ENCODE peak calls at places on chromosomes 16 and 17, in four cellular contexts. One of them, this sample, is unnamed.

GRCh38 chr17:50150354-50151040 is at the start of gene PPP1R9B:
- DNase-seq in HL-60: no peak
- DNase-seq in GM12878: no peak
- DNase-seq in K562: no peak
- DNase-seq in this sample: no peak

GRCh38 chr16:89150090-89150835 is 21.3 kb upstream of the CDH15 start:
- DNase-seq in HL-60: no peak
- DNase-seq in GM12878: no peak
- DNase-seq in K562: no peak
- DNase-seq in this sample: no peak

GRCh38 chr17:34763727-34764665 is 184.6 kb downstream of the TMEM132E start:
- DNase-seq in HL-60: no peak
- DNase-seq in GM12878: no peak
- DNase-seq in K562: no peak
- DNase-seq in this sample: no peak

GRCh38 chr16:154223-155030 is 2.0 kb downstream of the HBZ start:
- DNase-seq in HL-60: no peak
- DNase-seq in GM12878: no peak
- DNase-seq in K562: peak
- DNase-seq in this sample: no peak

GRCh38 chr16:84040823-84041391 is 1.7 kb downstream of the SLC38A8 start:
- DNase-seq in HL-60: no peak
- DNase-seq in GM12878: no peak
- DNase-seq in K562: no peak
- DNase-seq in this sample: no peak

GRCh38 chr17:751269-752001 is 629 bp downstream of the GEMIN4 start:
- DNase-seq in HL-60: no peak
- DNase-seq in GM12878: no peak
- DNase-seq in K562: peak
- DNase-seq in this sample: peak

GRCh38 chr16:3835089-3835602 is 45.4 kb downstream of the CREBBP start:
- DNase-seq in HL-60: no peak
- DNase-seq in GM12878: no peak
- DNase-seq in K562: no peak
- DNase-seq in this sample: no peak

GRCh38 chr17:41864837-41865595 is at the start of gene KLHL11:
- DNase-seq in HL-60: peak
- DNase-seq in GM12878: peak
- DNase-seq in K562: peak
- DNase-seq in this sample: peak

DNA sequence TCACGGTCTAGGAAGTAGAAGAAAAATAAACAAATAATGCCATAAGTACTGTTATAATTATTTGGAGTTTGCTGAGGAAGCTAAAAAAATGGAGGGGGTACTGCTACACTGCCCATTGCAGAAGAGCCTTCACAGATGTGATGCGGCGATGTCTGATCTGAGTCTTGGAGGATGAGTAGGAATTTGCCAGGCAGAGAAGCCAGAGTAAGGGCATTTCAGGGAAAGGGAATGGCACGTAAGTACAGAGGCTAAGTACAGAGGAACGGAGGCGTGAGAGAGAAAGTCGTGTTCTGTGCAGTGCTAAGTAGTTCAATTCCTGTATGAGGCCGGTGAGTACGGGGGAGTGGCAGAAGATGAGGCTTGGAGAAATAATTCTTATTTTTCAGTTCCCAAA is 741 bp upstream of the GRB2 start:
- DNase-seq in HL-60: no peak
- DNase-seq in GM12878: no peak
- DNase-seq in K562: no peak
- DNase-seq in this sample: no peak
- TF ChIP-seq SPI1 in HL-60: no peak
- TF ChIP-seq SPI1 in GM12878: no peak
- TF ChIP-seq SPI1 in K562: no peak
- TF ChIP-seq SPI1 in this sample: no peak

DNA sequence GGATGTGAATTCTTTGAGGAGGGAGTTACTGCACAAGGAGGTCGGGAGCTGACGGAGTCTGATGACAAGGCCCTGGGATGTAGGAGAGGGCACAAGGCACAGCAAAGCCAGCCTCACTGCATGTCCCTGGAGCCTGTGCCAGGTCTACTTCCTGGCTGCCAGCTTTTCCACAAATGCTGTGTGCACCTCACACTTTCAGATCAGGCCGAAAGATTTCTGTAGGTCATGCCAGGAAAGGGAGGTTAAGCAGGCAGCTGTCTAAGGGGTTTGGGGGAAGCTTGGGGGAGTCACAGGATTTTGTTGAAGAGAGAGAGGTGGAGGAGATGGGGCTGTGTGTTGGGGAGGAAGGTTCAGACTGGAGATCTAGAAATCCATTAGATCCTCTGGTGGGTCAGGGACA is 792.5 kb downstream of the KCNJ18 start:
- DNase-seq in HL-60: no peak
- DNase-seq in GM12878: no peak
- DNase-seq in K562: no peak
- DNase-seq in this sample: no peak
- TF ChIP-seq SPI1 in HL-60: no peak
- TF ChIP-seq SPI1 in GM12878: no peak
- TF ChIP-seq SPI1 in K562: no peak
- TF ChIP-seq SPI1 in this sample: no peak

DNA sequence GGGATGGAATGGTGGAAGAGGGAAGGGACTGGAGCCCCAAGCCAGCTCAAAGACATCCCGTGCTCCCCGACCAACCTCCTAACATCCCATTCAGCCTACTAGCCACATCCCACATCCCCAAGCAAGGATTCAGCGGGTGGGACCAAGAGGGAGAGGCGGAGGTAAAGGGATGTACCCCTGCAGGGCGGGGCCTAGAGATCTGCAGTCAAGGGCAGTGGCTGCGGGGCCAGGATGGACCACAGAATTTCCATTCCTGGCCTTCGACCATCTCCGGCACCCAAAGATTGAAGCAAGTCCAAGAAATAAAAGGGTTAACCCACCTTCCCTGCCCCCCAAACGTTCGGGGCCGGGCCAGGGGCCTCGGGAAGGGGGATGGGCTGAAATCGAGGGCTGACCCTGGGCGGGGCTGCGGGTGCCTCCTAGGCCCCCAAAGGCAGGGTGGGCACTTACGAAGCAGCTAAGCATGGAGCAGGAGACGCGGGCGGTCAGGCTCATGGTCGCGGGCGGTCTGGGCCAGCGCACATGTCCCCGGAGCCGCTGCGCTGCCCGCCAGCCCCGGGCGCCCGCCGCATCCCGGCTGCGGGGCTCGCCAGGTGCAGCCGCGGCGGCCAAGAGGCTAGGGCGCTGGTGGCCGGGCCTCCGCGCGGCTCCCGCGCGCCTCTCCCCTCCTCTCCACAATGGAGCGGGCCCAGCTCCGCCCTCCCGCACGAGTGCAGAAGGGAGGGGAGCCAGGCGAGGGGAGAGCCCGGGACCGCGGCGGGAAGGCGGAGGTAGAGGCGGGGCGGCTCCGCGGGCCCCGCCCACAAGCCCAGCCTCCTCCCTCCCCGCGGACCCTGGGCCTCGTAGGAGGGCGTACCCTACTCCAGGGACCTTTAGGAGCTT is at the start of gene MTMR4:
- DNase-seq in HL-60: peak
- DNase-seq in GM12878: no peak
- DNase-seq in K562: peak
- DNase-seq in this sample: peak
- TF ChIP-seq SPI1 in HL-60: no peak
- TF ChIP-seq SPI1 in GM12878: no peak
- TF ChIP-seq SPI1 in K562: no peak
- TF ChIP-seq SPI1 in this sample: no peak

GRCh38 chr16:23670137-23670776 is 8.4 kb upstream of the PLK1 start:
- DNase-seq in HL-60: no peak
- DNase-seq in GM12878: peak
- DNase-seq in K562: no peak
- DNase-seq in this sample: no peak
- TF ChIP-seq SPI1 in HL-60: no peak
- TF ChIP-seq SPI1 in GM12878: peak
- TF ChIP-seq SPI1 in K562: no peak
- TF ChIP-seq SPI1 in this sample: peak

DNA sequence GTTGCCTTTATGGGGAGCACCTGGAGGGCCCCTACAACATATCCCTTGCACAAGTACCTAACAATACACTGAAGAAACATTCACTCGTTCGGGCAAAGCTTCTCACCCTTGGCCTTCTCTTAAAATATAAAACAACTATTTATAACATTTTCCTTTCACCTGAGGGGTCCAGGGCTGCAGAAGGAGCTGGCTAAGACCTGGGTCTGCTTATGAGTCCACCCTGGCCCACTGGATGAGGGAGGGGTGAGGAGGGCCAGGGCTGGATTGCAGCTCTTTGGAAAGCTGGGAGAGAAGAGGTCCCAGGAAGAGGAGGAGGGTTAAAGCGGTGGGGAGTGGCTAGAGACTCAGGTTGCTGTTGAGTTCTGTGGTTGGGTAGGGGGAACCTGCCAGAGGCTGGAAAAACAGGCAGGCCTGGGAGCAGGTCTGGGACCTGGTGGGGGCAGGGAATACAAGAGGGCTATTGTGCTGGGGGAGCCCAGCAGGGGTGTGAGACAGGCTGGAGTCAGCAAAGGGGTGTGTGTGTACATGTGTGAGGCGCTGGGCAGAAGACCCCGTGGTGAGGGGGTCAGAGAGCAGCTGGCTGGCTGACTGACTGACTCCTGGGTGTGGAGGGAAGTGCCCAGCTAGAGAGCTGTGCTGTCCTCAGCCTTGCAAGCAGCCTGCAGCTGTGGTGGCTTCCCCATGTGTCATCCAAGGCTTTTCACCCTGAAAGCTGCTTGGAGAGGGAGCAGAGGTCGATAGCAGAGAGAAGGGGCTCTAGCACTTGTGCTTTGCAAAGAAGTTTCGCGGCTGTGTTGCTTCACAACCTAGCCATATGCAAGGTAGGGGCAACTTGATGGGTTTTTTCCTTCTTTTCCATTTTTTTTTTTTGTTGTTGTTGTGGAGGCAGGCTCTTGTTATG is 10.2 kb upstream of the MRC2 start:
- DNase-seq in HL-60: no peak
- DNase-seq in GM12878: no peak
- DNase-seq in K562: no peak
- DNase-seq in this sample: no peak
- TF ChIP-seq SPI1 in HL-60: peak
- TF ChIP-seq SPI1 in GM12878: no peak
- TF ChIP-seq SPI1 in K562: no peak
- TF ChIP-seq SPI1 in this sample: no peak

GRCh38 chr16:75764154-75764768 is 38.0 kb upstream of the CPHXL start:
- DNase-seq in HL-60: peak
- DNase-seq in GM12878: peak
- DNase-seq in K562: peak
- DNase-seq in this sample: peak
- TF ChIP-seq SPI1 in HL-60: no peak
- TF ChIP-seq SPI1 in GM12878: no peak
- TF ChIP-seq SPI1 in K562: no peak
- TF ChIP-seq SPI1 in this sample: no peak

GRCh38 chr17:1979182-1979980 is 45.8 kb downstream of the RTN4RL1 start:
- DNase-seq in HL-60: no peak
- DNase-seq in GM12878: no peak
- DNase-seq in K562: no peak
- DNase-seq in this sample: no peak
- TF ChIP-seq SPI1 in HL-60: no peak
- TF ChIP-seq SPI1 in GM12878: no peak
- TF ChIP-seq SPI1 in K562: no peak
- TF ChIP-seq SPI1 in this sample: no peak

GRCh38 chr17:76820523-76820922 is 47.7 kb upstream of the MGAT5B start:
- DNase-seq in HL-60: no peak
- DNase-seq in GM12878: no peak
- DNase-seq in K562: no peak
- DNase-seq in this sample: no peak
- TF ChIP-seq SPI1 in HL-60: no peak
- TF ChIP-seq SPI1 in GM12878: no peak
- TF ChIP-seq SPI1 in K562: no peak
- TF ChIP-seq SPI1 in this sample: no peak